ENCODE peak calls at places on chromosomes 12 and 14, in eight cellular contexts. P is Panc1; F is brain microvascular endothelial cell; Z is left ventricle myocardium inferior; E is CD4-positive, alpha-beta T cell; Y is kidney epithelial cell; Q is lung; K is adrenal gland. X is an unnamed sample. For H3K27me3, the result is how much of the 10 kb centered on the place peaks cover.

GRCh38 chr14:67218126-67218525 is 23.1 kb upstream of the PALS1 start:
- DNase-seq in E (no peak), F (no peak), Z (no peak), P (no peak), Q (no peak), K (no peak), Y (no peak), X (no peak)

GRCh38 chr12:123075092-123075491 is 75.8 kb downstream of the PITPNM2 start:
- DNase-seq in K (no peak), P (no peak), E (peak), Z (no peak), Q (no peak), Y (no peak), F (no peak), X (peak)

GRCh38 chr14:100394886-100395672 is 71.9 kb downstream of the SLC25A47 start:
- DNase-seq in Y (no peak), E (no peak), P (no peak), K (no peak), F (no peak), Z (no peak), Q (no peak), X (no peak)

GRCh38 chr14:27096091-27096490 is 498.3 kb upstream of the NOVA1 start:
- DNase-seq in K (no peak), Q (no peak), P (no peak), F (no peak), E (no peak), Y (no peak), Z (no peak), X (no peak)

GRCh38 chr12:124370851-124371250 is 76.0 kb downstream of the RFLNA start:
- DNase-seq in K (no peak), F (no peak), E (no peak), Q (no peak), Z (no peak), Y (no peak), P (no peak), X (no peak)

GRCh38 chr12:91111366-91112321 is at the start of gene LUM:
- DNase-seq in Z (peak), Q (no peak), Y (no peak), K (no peak), E (no peak), P (no peak), F (peak), X (no peak)

GRCh38 chr14:32469388-32470160 is 140.5 kb downstream of the AKAP6 start:
- DNase-seq in E (no peak), P (peak), Y (peak), Q (no peak), Z (no peak), K (no peak), F (no peak), X (peak)

GRCh38 chr12:30952036-30952435 is 25.5 kb downstream of the TSPAN11 start:
- DNase-seq in P (no peak), Q (no peak), K (no peak), Z (no peak), E (no peak), Y (no peak), F (no peak), X (no peak)

GRCh38 chr12:111012918-111013317 is 92.5 kb upstream of the MYL2 start:
- DNase-seq in Z (no peak), Y (no peak), E (no peak), P (no peak), K (no peak), Q (no peak), F (no peak), X (no peak)

GRCh38 chr12:14618990-14619389 is 51.3 kb upstream of the PLBD1 start:
- DNase-seq in P (no peak), K (no peak), E (no peak), Y (no peak), Q (no peak), F (peak), Z (no peak), X (no peak)

GRCh38 chr12:59650594-59651229 is 54.9 kb downstream of the SLC16A7 start:
- DNase-seq in Y (no peak), Z (no peak), K (no peak), E (no peak), P (no peak), Q (no peak), F (no peak), X (no peak)

GRCh38 chr12:31361730-31362114 is 35.8 kb upstream of the SINHCAF start:
- DNase-seq in F (no peak), K (no peak), Q (no peak), P (no peak), Y (no peak), Z (no peak), E (no peak), X (no peak)

GRCh38 chr14:88166616-88167015 is 156.5 kb downstream of the KCNK10 start:
- DNase-seq in Q (no peak), F (no peak), E (no peak), Z (no peak), P (no peak), Y (peak), K (no peak), X (peak)

GRCh38 chr12:127600211-127600610 is 666.8 kb upstream of the TMEM132C start:
- DNase-seq in F (no peak), Z (no peak), Q (no peak), P (no peak), K (no peak), E (no peak), Y (no peak), X (no peak)

GRCh38 chr14:102493096-102493495 is 16.5 kb downstream of the ANKRD9 start:
- DNase-seq in F (no peak), K (no peak), E (no peak), Z (no peak), P (no peak), Q (no peak), Y (no peak), X (no peak)

GRCh38 chr12:115946092-115946491 is 331.4 kb downstream of the MED13L start:
- DNase-seq in K (no peak), Q (no peak), Z (no peak), F (no peak), E (no peak), P (no peak), Y (no peak), X (no peak)

GRCh38 chr14:69242311-69243224 is 17.4 kb upstream of the GALNT16 start:
- DNase-seq in F (peak), Y (no peak), K (peak), E (peak), Z (no peak), P (peak), Q (peak), X (peak)

GRCh38 chr12:53485955-53486729 is 13.1 kb downstream of the MAP3K12 start:
- DNase-seq in P (no peak), E (no peak), F (no peak), Q (no peak), Y (no peak), K (peak), Z (no peak), X (no peak)

GRCh38 chr12:53483225-53483978 is 15.9 kb downstream of the MAP3K12 start:
- DNase-seq in K (peak), P (no peak), F (no peak), Y (no peak), Z (no peak), Q (no peak), E (no peak), X (no peak)

GRCh38 chr12:53483979-53484377 is 15.3 kb downstream of the MAP3K12 start:
- DNase-seq in Q (no peak), Y (no peak), E (no peak), F (no peak), K (no peak), P (no peak), Z (no peak), X (no peak)

GRCh38 chr12:53486730-53487487 is 12.3 kb downstream of the MAP3K12 start:
- DNase-seq in E (no peak), Z (no peak), K (peak), Q (no peak), F (no peak), Y (no peak), P (no peak), X (no peak)

DNA sequence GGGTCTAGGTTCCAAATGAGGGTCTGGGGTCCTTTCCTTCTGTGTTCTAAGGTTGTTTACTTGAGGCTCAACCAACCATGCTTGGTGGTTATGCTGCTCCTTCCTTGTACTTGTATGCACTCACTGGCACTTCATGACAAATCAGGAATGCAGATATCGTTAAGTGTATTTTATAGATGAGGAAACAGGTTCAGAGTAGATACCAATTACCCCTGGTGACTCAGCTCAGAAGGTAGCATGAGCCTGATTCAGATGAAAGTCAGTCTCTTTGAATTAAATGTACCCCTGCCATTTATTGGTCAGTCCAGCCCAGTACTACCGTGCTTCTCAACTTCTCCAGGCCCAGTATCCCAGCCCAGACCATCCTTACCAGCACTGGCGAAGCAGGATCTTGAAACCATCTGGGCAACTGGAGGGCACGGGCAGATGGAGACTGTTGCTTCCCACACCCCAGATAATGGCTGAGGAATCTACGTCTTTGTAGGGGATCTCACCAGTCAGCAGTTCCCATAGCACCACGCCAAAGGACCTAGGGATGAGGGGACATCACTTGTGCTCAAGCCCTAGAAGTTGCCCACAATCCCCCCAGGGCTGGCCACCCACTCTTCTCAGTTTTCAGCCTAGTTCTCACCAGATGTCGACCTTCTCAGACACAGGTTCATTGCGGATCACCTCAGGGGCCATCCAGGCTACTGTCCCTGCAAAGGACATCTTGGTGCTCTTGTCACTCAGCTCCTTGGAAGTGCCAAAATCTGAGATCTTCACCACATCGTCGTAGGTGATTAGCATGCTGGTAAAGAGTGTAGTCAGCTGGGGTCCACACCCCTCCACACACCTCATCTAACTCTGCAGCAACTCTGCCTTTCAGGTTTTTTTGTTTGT is 14.3 kb downstream of the MAP3K12 start:
- DNase-seq in Y (no peak), Z (no peak), Q (no peak), K (peak), F (no peak), P (no peak), E (no peak), X (peak)
- H3K27me3 ChIP-seq in Y (under half), Z (under half), Q (under half), K (under half), F (under half), P (under half), E (under half), X (under half)

GRCh38 chr12:83954939-83955601 is 957.5 kb downstream of the SLC6A15 start:
- DNase-seq in Y (no peak), Z (no peak), K (no peak), E (no peak), Q (no peak), F (no peak), P (no peak), X (peak)
- TF ChIP-seq CTCF in Y (peak), Z (no peak), K (no peak), E (no peak), Q (no peak), F (peak), P (no peak), X (peak)

DNA sequence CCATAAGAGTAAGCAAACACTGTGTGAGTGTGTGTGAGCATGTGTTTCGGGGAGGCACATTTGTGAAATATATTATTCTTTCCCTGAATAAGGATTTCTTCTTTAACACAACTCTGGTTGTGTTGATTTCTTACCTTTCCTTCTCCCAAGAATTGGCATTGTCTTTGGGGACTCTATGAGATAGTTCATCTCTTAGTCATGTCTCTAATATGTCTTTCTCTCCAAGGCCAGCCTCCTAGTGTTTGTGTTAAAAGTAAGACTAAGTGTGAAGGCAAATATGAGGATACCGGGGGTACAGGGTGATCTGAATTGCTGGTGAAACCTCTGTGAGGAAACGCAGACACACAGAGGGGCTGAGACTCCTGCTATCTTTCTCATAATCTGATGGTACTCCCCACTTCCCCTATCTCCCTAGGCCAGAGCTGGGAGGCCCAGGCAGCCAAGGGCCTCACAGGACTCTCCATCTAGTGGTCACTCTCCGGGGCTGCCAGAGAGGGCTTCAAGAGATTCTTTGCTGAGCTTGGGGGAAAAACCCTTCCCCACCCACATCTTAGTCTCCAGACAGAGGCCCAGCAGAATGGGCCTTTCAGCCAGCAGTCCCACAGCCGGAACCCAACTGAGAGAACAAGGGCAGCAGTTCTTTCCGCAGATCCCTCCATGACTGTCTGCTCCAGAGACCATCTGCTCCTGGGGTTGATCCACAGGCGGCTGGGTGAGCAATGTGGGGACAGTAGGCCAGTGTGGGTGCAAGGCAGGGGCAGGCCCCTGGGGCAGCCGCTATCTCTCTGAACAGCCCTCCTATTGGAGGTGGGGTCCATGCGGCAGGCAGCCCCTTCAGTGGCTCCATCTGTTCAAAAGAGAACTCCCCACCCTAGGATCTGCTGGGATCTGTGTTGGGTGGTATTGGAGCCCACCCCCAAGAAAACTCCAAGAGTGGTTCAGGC is 5.8 kb upstream of the HOXC12 start:
- DNase-seq in K (no peak), F (no peak), Q (no peak), Z (no peak), Y (no peak), P (no peak), E (no peak), X (no peak)
- H3K27me3 ChIP-seq in K (half or more), F (half or more), Q (under half), Z (half or more), Y (half or more), P (under half), E (half or more), X (under half)

DNA sequence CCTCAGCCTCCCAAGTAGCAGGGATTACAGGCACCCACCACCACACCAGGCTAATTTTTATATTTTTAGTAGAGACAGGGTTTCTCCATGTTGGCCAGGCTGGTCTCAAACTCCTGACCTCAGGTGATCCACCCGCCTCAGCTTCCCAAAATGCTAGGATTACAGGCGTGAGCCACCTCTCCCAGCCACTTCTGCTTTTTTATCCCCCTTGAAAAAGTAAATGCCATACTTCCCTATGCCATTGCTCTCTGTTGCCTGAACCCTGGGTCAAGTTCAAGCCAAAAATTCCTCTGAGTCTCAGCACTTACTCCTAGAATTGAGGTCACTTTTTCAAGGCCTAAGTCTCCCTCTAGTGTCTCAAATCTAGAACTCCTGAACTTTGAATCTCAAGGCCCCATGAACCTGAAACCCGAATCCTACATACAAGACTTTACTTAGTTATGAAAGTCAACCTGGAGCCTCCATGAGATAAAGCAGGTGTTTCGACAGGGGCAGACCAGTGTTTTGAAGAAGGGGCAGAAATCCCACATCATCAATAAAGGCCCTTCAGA is 1.4 kb upstream of the APOBEC1 start:
- DNase-seq in F (no peak), Q (no peak), K (no peak), Y (no peak), E (no peak), P (no peak), Z (no peak), X (no peak)
- TF ChIP-seq CTCF in F (no peak), Q (no peak), K (peak), Y (no peak), E (no peak), P (peak), Z (no peak), X (peak)

DNA sequence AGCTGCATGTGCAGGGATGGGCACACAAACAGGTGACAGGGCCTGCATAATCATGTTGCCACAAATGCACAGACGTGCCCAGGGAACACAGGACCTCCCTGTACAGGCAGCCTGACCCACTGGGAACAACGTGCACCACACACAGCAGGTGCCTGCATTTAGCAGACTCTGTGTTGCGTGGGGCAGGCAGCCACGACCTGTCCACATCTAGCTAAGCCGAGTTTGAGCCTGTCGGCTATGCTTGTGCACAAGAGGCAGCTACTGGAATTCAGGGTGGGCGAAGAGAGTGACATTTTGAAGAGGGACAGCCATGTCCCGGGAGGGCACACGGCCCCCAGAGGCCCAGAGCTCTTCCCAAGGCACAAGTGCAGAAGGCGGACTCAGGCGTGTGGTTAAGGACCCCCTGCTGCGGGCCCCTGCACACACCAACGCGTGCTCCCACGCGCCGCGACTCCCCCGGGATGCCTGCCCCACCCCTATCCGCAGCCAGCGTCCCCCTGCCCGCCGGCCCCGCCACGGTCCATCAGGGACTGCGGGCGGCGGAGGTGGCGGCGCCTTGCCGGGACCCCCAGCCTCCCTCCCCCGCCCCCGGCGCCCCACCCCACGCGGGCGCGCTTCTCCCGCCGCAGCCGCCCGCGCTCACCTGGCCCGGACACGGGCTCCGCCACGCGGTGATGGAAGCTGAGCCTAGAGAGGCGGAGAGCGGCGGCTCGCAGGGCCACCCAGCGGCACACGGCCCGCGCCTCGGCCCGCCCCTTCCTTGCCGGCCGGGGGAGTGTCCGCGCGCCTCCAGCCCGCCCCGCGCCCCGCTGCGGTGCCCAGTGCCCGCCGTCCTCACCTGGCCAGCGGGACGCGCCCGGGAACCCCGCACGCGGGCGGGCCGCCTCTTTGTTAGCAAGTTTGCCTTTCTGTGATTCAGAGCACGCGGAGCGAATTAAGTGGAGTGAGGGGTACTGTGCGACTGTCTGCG is 125.3 kb upstream of the PRMT8 start:
- DNase-seq in K (no peak), E (no peak), F (no peak), Q (no peak), P (no peak), Z (peak), Y (no peak), X (no peak)
- H3K27me3 ChIP-seq in K (under half), E (under half), F (under half), Q (under half), P (under half), Z (half or more), Y (under half), X (half or more)

GRCh38 chr12:12562585-12563245 is at the start of gene DUSP16:
- DNase-seq in Y (peak), E (peak), P (peak), Q (peak), Z (peak), K (peak), F (peak), X (peak)
- TF ChIP-seq CTCF in Y (no peak), E (no peak), P (peak), Q (no peak), Z (peak), K (peak), F (no peak), X (peak)

GRCh38 chr14:96796851-96797187 is 363 bp upstream of the VRK1 start:
- DNase-seq in K (no peak), F (no peak), Q (no peak), E (no peak), P (no peak), Y (no peak), Z (no peak), X (no peak)

GRCh38 chr14:96797943-96798349 is 764 bp downstream of the VRK1 start:
- DNase-seq in Y (no peak), Q (no peak), F (no peak), E (no peak), K (no peak), Z (no peak), P (no peak), X (no peak)

GRCh38 chr14:96793547-96793946 is 3.6 kb upstream of the VRK1 start:
- DNase-seq in F (no peak), Q (no peak), Y (no peak), P (no peak), Z (no peak), E (no peak), K (no peak), X (no peak)

GRCh38 chr14:96797188-96797942 is at the start of gene VRK1:
- DNase-seq in Y (peak), P (peak), E (peak), Z (peak), K (peak), Q (peak), F (peak), X (peak)

GRCh38 chr14:96795443-96795842 is 1.7 kb upstream of the VRK1 start:
- DNase-seq in E (no peak), F (no peak), Q (no peak), K (no peak), Y (no peak), P (no peak), Z (no peak), X (no peak)
- H3K27me3 ChIP-seq in E (under half), F (under half), Q (under half), K (under half), Y (under half), P (under half), Z (under half), X (under half)

DNA sequence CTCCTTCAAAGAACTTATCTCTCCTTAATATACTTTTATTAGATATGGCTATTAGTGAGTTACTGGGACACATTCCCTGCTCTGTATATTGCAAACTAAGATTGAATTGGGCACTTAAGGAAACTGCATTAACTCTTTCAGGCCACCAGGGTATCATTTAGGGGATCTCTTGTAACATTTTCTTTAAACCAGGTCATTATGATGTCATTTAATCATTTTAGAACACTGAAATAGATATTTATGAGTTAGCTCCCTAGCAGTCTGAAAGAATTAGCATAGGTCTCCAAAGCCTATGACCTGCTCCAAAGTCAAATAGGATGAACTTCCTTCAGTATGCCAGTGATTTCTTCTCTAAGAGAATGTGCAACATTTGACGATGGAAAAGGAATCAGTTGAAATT is 506.9 kb downstream of the FOXG1 start:
- DNase-seq in E (no peak), Z (no peak), F (no peak), Q (no peak), P (no peak), K (no peak), Y (no peak), X (no peak)
- TF ChIP-seq CTCF in E (no peak), Z (no peak), F (no peak), Q (no peak), P (no peak), K (no peak), Y (no peak), X (no peak)